ENCODE peak calls at places on chromosomes 3 and 15, in nine cellular contexts. One of them, this sample, is unnamed.
A peak's percentile ranks its signal among the peaks of the same experiment; 100 is the strongest.

GRCh38 chr3:102390465-102390864 is 44.4 kb upstream of the ZPLD1 start:
- DNase-seq in progenitor cell of endocrine pancreas: no peak
- DNase-seq in GOT3: no peak
- DNase-seq in HL-60: no peak
- DNase-seq in ELR: no peak
- DNase-seq in activated CD4-positive, alpha-beta T cell treated with anti-CD3 and anti-CD28 coated beads for 48 hours: no peak
- DNase-seq in thoracic aorta: no peak
- DNase-seq in posterior cingulate gyrus: no peak
- DNase-seq in astrocyte of the spinal cord: no peak
- DNase-seq in this sample: no peak

GRCh38 chr3:46660003-46660402 is 33.5 kb downstream of the ALS2CL start:
- DNase-seq in progenitor cell of endocrine pancreas: no peak
- DNase-seq in GOT3: no peak
- DNase-seq in HL-60: no peak
- DNase-seq in ELR: peak; percentile 29
- DNase-seq in activated CD4-positive, alpha-beta T cell treated with anti-CD3 and anti-CD28 coated beads for 48 hours: no peak
- DNase-seq in thoracic aorta: no peak
- DNase-seq in posterior cingulate gyrus: no peak
- DNase-seq in astrocyte of the spinal cord: no peak
- DNase-seq in this sample: no peak

GRCh38 chr3:196800742-196801141 is 61.1 kb downstream of the PAK2 start:
- DNase-seq in progenitor cell of endocrine pancreas: no peak
- DNase-seq in GOT3: no peak
- DNase-seq in HL-60: no peak
- DNase-seq in ELR: no peak
- DNase-seq in activated CD4-positive, alpha-beta T cell treated with anti-CD3 and anti-CD28 coated beads for 48 hours: no peak
- DNase-seq in thoracic aorta: no peak
- DNase-seq in posterior cingulate gyrus: no peak
- DNase-seq in astrocyte of the spinal cord: no peak
- DNase-seq in this sample: no peak

GRCh38 chr15:26771168-26771916 is 1.5 kb downstream of the GABRB3 start:
- DNase-seq in progenitor cell of endocrine pancreas: peak; percentile 79
- DNase-seq in GOT3: no peak
- DNase-seq in HL-60: no peak
- DNase-seq in ELR: no peak
- DNase-seq in activated CD4-positive, alpha-beta T cell treated with anti-CD3 and anti-CD28 coated beads for 48 hours: no peak
- DNase-seq in thoracic aorta: no peak
- DNase-seq in posterior cingulate gyrus: peak; percentile 47
- DNase-seq in astrocyte of the spinal cord: no peak
- DNase-seq in this sample: no peak

GRCh38 chr3:100169186-100169585 is 54.9 kb upstream of the FILIP1L start:
- DNase-seq in progenitor cell of endocrine pancreas: no peak
- DNase-seq in GOT3: no peak
- DNase-seq in HL-60: no peak
- DNase-seq in ELR: no peak
- DNase-seq in activated CD4-positive, alpha-beta T cell treated with anti-CD3 and anti-CD28 coated beads for 48 hours: no peak
- DNase-seq in thoracic aorta: no peak
- DNase-seq in posterior cingulate gyrus: no peak
- DNase-seq in astrocyte of the spinal cord: no peak
- DNase-seq in this sample: peak; percentile 18

GRCh38 chr3:180264479-180264878 is 227.7 kb upstream of the PEX5L start:
- DNase-seq in progenitor cell of endocrine pancreas: no peak
- DNase-seq in GOT3: no peak
- DNase-seq in HL-60: no peak
- DNase-seq in ELR: no peak
- DNase-seq in activated CD4-positive, alpha-beta T cell treated with anti-CD3 and anti-CD28 coated beads for 48 hours: no peak
- DNase-seq in thoracic aorta: no peak
- DNase-seq in posterior cingulate gyrus: no peak
- DNase-seq in astrocyte of the spinal cord: no peak
- DNase-seq in this sample: no peak

GRCh38 chr15:48266029-48266428 is 59.9 kb downstream of the SLC12A1 start:
- DNase-seq in progenitor cell of endocrine pancreas: no peak
- DNase-seq in GOT3: no peak
- DNase-seq in HL-60: no peak
- DNase-seq in ELR: peak; percentile 45
- DNase-seq in activated CD4-positive, alpha-beta T cell treated with anti-CD3 and anti-CD28 coated beads for 48 hours: no peak
- DNase-seq in thoracic aorta: no peak
- DNase-seq in posterior cingulate gyrus: no peak
- DNase-seq in astrocyte of the spinal cord: peak; percentile 15
- DNase-seq in this sample: no peak

GRCh38 chr15:91861223-91861622 is 7.7 kb downstream of the SLCO3A1 start:
- DNase-seq in progenitor cell of endocrine pancreas: no peak
- DNase-seq in GOT3: no peak
- DNase-seq in HL-60: peak; percentile 79
- DNase-seq in ELR: no peak
- DNase-seq in activated CD4-positive, alpha-beta T cell treated with anti-CD3 and anti-CD28 coated beads for 48 hours: no peak
- DNase-seq in thoracic aorta: no peak
- DNase-seq in posterior cingulate gyrus: no peak
- DNase-seq in astrocyte of the spinal cord: no peak
- DNase-seq in this sample: no peak

GRCh38 chr15:36960179-36960946 is 140.0 kb downstream of the MEIS2 start:
- DNase-seq in progenitor cell of endocrine pancreas: no peak
- DNase-seq in GOT3: no peak
- DNase-seq in HL-60: no peak
- DNase-seq in ELR: no peak
- DNase-seq in activated CD4-positive, alpha-beta T cell treated with anti-CD3 and anti-CD28 coated beads for 48 hours: no peak
- DNase-seq in thoracic aorta: no peak
- DNase-seq in posterior cingulate gyrus: no peak
- DNase-seq in astrocyte of the spinal cord: no peak
- DNase-seq in this sample: no peak

GRCh38 chr15:61992518-61992917 is 67.7 kb downstream of the VPS13C start:
- DNase-seq in progenitor cell of endocrine pancreas: no peak
- DNase-seq in GOT3: no peak
- DNase-seq in HL-60: no peak
- DNase-seq in ELR: no peak
- DNase-seq in activated CD4-positive, alpha-beta T cell treated with anti-CD3 and anti-CD28 coated beads for 48 hours: no peak
- DNase-seq in thoracic aorta: no peak
- DNase-seq in posterior cingulate gyrus: no peak
- DNase-seq in astrocyte of the spinal cord: no peak
- DNase-seq in this sample: no peak

GRCh38 chr15:48875241-48875640 is 2.7 kb upstream of the EID1 start:
- DNase-seq in progenitor cell of endocrine pancreas: no peak
- DNase-seq in GOT3: no peak
- DNase-seq in HL-60: no peak
- DNase-seq in ELR: no peak
- DNase-seq in activated CD4-positive, alpha-beta T cell treated with anti-CD3 and anti-CD28 coated beads for 48 hours: no peak
- DNase-seq in thoracic aorta: no peak
- DNase-seq in posterior cingulate gyrus: no peak
- DNase-seq in astrocyte of the spinal cord: no peak
- DNase-seq in this sample: no peak

GRCh38 chr3:71142440-71143161 is 440.9 kb downstream of the FOXP1 start:
- DNase-seq in progenitor cell of endocrine pancreas: no peak
- DNase-seq in GOT3: no peak
- DNase-seq in HL-60: peak; percentile 61
- DNase-seq in ELR: no peak
- DNase-seq in activated CD4-positive, alpha-beta T cell treated with anti-CD3 and anti-CD28 coated beads for 48 hours: no peak
- DNase-seq in thoracic aorta: no peak
- DNase-seq in posterior cingulate gyrus: no peak
- DNase-seq in astrocyte of the spinal cord: no peak
- DNase-seq in this sample: no peak

GRCh38 chr15:93020976-93021772 is 67.8 kb downstream of the RGMA start:
- DNase-seq in progenitor cell of endocrine pancreas: no peak
- DNase-seq in GOT3: no peak
- DNase-seq in HL-60: no peak
- DNase-seq in ELR: no peak
- DNase-seq in activated CD4-positive, alpha-beta T cell treated with anti-CD3 and anti-CD28 coated beads for 48 hours: no peak
- DNase-seq in thoracic aorta: no peak
- DNase-seq in posterior cingulate gyrus: no peak
- DNase-seq in astrocyte of the spinal cord: no peak
- DNase-seq in this sample: no peak

GRCh38 chr3:71304684-71305083 is 278.8 kb downstream of the FOXP1 start:
- DNase-seq in progenitor cell of endocrine pancreas: no peak
- DNase-seq in GOT3: no peak
- DNase-seq in HL-60: no peak
- DNase-seq in ELR: no peak
- DNase-seq in activated CD4-positive, alpha-beta T cell treated with anti-CD3 and anti-CD28 coated beads for 48 hours: peak; percentile 44
- DNase-seq in thoracic aorta: no peak
- DNase-seq in posterior cingulate gyrus: no peak
- DNase-seq in astrocyte of the spinal cord: peak; percentile 71
- DNase-seq in this sample: no peak

GRCh38 chr3:153162513-153163348 is 705 bp downstream of the RAP2B start:
- DNase-seq in progenitor cell of endocrine pancreas: no peak
- DNase-seq in GOT3: no peak
- DNase-seq in HL-60: peak; percentile 34
- DNase-seq in ELR: peak; percentile 51
- DNase-seq in activated CD4-positive, alpha-beta T cell treated with anti-CD3 and anti-CD28 coated beads for 48 hours: peak; percentile 59
- DNase-seq in thoracic aorta: no peak
- DNase-seq in posterior cingulate gyrus: peak; percentile 51
- DNase-seq in astrocyte of the spinal cord: peak; percentile 40
- DNase-seq in this sample: no peak

GRCh38 chr15:40721716-40722115 is 26.7 kb downstream of the RAD51 start:
- DNase-seq in progenitor cell of endocrine pancreas: no peak
- DNase-seq in GOT3: no peak
- DNase-seq in HL-60: no peak
- DNase-seq in ELR: no peak
- DNase-seq in activated CD4-positive, alpha-beta T cell treated with anti-CD3 and anti-CD28 coated beads for 48 hours: no peak
- DNase-seq in thoracic aorta: no peak
- DNase-seq in posterior cingulate gyrus: no peak
- DNase-seq in astrocyte of the spinal cord: no peak
- DNase-seq in this sample: no peak

GRCh38 chr3:11909726-11910125 is 63.0 kb upstream of the TAMM41 start:
- DNase-seq in progenitor cell of endocrine pancreas: no peak
- DNase-seq in GOT3: no peak
- DNase-seq in HL-60: no peak
- DNase-seq in ELR: no peak
- DNase-seq in activated CD4-positive, alpha-beta T cell treated with anti-CD3 and anti-CD28 coated beads for 48 hours: no peak
- DNase-seq in thoracic aorta: no peak
- DNase-seq in posterior cingulate gyrus: no peak
- DNase-seq in astrocyte of the spinal cord: no peak
- DNase-seq in this sample: no peak

GRCh38 chr3:135444058-135444457 is 521.5 kb upstream of the PPP2R3A start:
- DNase-seq in progenitor cell of endocrine pancreas: no peak
- DNase-seq in GOT3: no peak
- DNase-seq in HL-60: no peak
- DNase-seq in ELR: no peak
- DNase-seq in activated CD4-positive, alpha-beta T cell treated with anti-CD3 and anti-CD28 coated beads for 48 hours: no peak
- DNase-seq in thoracic aorta: no peak
- DNase-seq in posterior cingulate gyrus: no peak
- DNase-seq in astrocyte of the spinal cord: no peak
- DNase-seq in this sample: no peak

GRCh38 chr15:93209690-93210425 is 120.8 kb upstream of the RGMA start:
- DNase-seq in progenitor cell of endocrine pancreas: no peak
- DNase-seq in GOT3: no peak
- DNase-seq in HL-60: no peak
- DNase-seq in ELR: no peak
- DNase-seq in activated CD4-positive, alpha-beta T cell treated with anti-CD3 and anti-CD28 coated beads for 48 hours: no peak
- DNase-seq in thoracic aorta: no peak
- DNase-seq in posterior cingulate gyrus: no peak
- DNase-seq in astrocyte of the spinal cord: no peak
- DNase-seq in this sample: no peak

GRCh38 chr15:80503319-80503952 is 99.3 kb downstream of the ARNT2 start:
- DNase-seq in progenitor cell of endocrine pancreas: no peak
- DNase-seq in GOT3: no peak
- DNase-seq in HL-60: no peak
- DNase-seq in ELR: no peak
- DNase-seq in activated CD4-positive, alpha-beta T cell treated with anti-CD3 and anti-CD28 coated beads for 48 hours: no peak
- DNase-seq in thoracic aorta: no peak
- DNase-seq in posterior cingulate gyrus: no peak
- DNase-seq in astrocyte of the spinal cord: no peak
- DNase-seq in this sample: no peak

GRCh38 chr15:69472046-69472445 is 19.4 kb downstream of the RPLP1 start:
- DNase-seq in progenitor cell of endocrine pancreas: no peak
- DNase-seq in GOT3: no peak
- DNase-seq in HL-60: no peak
- DNase-seq in ELR: no peak
- DNase-seq in activated CD4-positive, alpha-beta T cell treated with anti-CD3 and anti-CD28 coated beads for 48 hours: no peak
- DNase-seq in thoracic aorta: no peak
- DNase-seq in posterior cingulate gyrus: no peak
- DNase-seq in astrocyte of the spinal cord: no peak
- DNase-seq in this sample: no peak

This sample was measured in brain pericyte.